ENCODE peak calls at places on chromosomes 12 and 14, in ten cellular contexts. One of them, this sample, is unnamed.

GRCh38 chr14:76131071-76131985 is 20.4 kb upstream of the GPATCH2L start:
- DNase-seq in mammary epithelial cell: no peak
- DNase-seq in foreskin melanocyte: no peak
- DNase-seq in A172: no peak
- DNase-seq in KBM-7: no peak
- DNase-seq in ovary: no peak
- DNase-seq in astrocyte of the cerebellum: no peak
- DNase-seq in dermis microvascular lymphatic vessel endothelial cell: no peak
- DNase-seq in stimulated activated CD8-positive, alpha-beta memory T cell treated with anti-CD3 and anti-CD28 coated beads, Interleukin-7, amount 100 ng/mL, for 1 hour: no peak
- DNase-seq in amygdala: no peak
- DNase-seq in this sample: no peak

GRCh38 chr12:20463920-20464524 is 95.7 kb downstream of the PDE3A start:
- DNase-seq in mammary epithelial cell: no peak
- DNase-seq in foreskin melanocyte: no peak
- DNase-seq in A172: peak
- DNase-seq in KBM-7: peak
- DNase-seq in ovary: no peak
- DNase-seq in astrocyte of the cerebellum: no peak
- DNase-seq in dermis microvascular lymphatic vessel endothelial cell: no peak
- DNase-seq in stimulated activated CD8-positive, alpha-beta memory T cell treated with anti-CD3 and anti-CD28 coated beads, Interleukin-7, amount 100 ng/mL, for 1 hour: no peak
- DNase-seq in amygdala: no peak
- DNase-seq in this sample: no peak

GRCh38 chr12:23197266-23197665 is 572.3 kb downstream of the ETNK1 start:
- DNase-seq in mammary epithelial cell: no peak
- DNase-seq in foreskin melanocyte: no peak
- DNase-seq in A172: no peak
- DNase-seq in KBM-7: no peak
- DNase-seq in ovary: no peak
- DNase-seq in astrocyte of the cerebellum: no peak
- DNase-seq in dermis microvascular lymphatic vessel endothelial cell: no peak
- DNase-seq in stimulated activated CD8-positive, alpha-beta memory T cell treated with anti-CD3 and anti-CD28 coated beads, Interleukin-7, amount 100 ng/mL, for 1 hour: no peak
- DNase-seq in amygdala: no peak
- DNase-seq in this sample: no peak

GRCh38 chr14:25009891-25010290 is 40.1 kb downstream of the STXBP6 start:
- DNase-seq in mammary epithelial cell: no peak
- DNase-seq in foreskin melanocyte: peak
- DNase-seq in A172: peak
- DNase-seq in KBM-7: no peak
- DNase-seq in ovary: no peak
- DNase-seq in astrocyte of the cerebellum: no peak
- DNase-seq in dermis microvascular lymphatic vessel endothelial cell: no peak
- DNase-seq in stimulated activated CD8-positive, alpha-beta memory T cell treated with anti-CD3 and anti-CD28 coated beads, Interleukin-7, amount 100 ng/mL, for 1 hour: no peak
- DNase-seq in amygdala: no peak
- DNase-seq in this sample: no peak

GRCh38 chr12:6821271-6821673 is 349 bp upstream of the GPR162 start:
- DNase-seq in mammary epithelial cell: no peak
- DNase-seq in foreskin melanocyte: peak
- DNase-seq in A172: peak
- DNase-seq in KBM-7: peak
- DNase-seq in ovary: no peak
- DNase-seq in astrocyte of the cerebellum: no peak
- DNase-seq in dermis microvascular lymphatic vessel endothelial cell: no peak
- DNase-seq in stimulated activated CD8-positive, alpha-beta memory T cell treated with anti-CD3 and anti-CD28 coated beads, Interleukin-7, amount 100 ng/mL, for 1 hour: no peak
- DNase-seq in amygdala: no peak
- DNase-seq in this sample: peak

GRCh38 chr12:9149372-9149771 is 33.7 kb upstream of the A2M start:
- DNase-seq in mammary epithelial cell: no peak
- DNase-seq in foreskin melanocyte: no peak
- DNase-seq in A172: no peak
- DNase-seq in KBM-7: no peak
- DNase-seq in ovary: no peak
- DNase-seq in astrocyte of the cerebellum: no peak
- DNase-seq in dermis microvascular lymphatic vessel endothelial cell: no peak
- DNase-seq in stimulated activated CD8-positive, alpha-beta memory T cell treated with anti-CD3 and anti-CD28 coated beads, Interleukin-7, amount 100 ng/mL, for 1 hour: no peak
- DNase-seq in amygdala: no peak
- DNase-seq in this sample: no peak

GRCh38 chr12:58537278-58537677 is 383.0 kb downstream of the LRIG3 start:
- DNase-seq in mammary epithelial cell: no peak
- DNase-seq in foreskin melanocyte: no peak
- DNase-seq in A172: peak
- DNase-seq in KBM-7: no peak
- DNase-seq in ovary: no peak
- DNase-seq in astrocyte of the cerebellum: no peak
- DNase-seq in dermis microvascular lymphatic vessel endothelial cell: no peak
- DNase-seq in stimulated activated CD8-positive, alpha-beta memory T cell treated with anti-CD3 and anti-CD28 coated beads, Interleukin-7, amount 100 ng/mL, for 1 hour: no peak
- DNase-seq in amygdala: no peak
- DNase-seq in this sample: no peak

GRCh38 chr12:116980083-116980482 is 69.3 kb downstream of the FBXW8 start:
- DNase-seq in mammary epithelial cell: no peak
- DNase-seq in foreskin melanocyte: no peak
- DNase-seq in A172: no peak
- DNase-seq in KBM-7: peak
- DNase-seq in ovary: no peak
- DNase-seq in astrocyte of the cerebellum: no peak
- DNase-seq in dermis microvascular lymphatic vessel endothelial cell: no peak
- DNase-seq in stimulated activated CD8-positive, alpha-beta memory T cell treated with anti-CD3 and anti-CD28 coated beads, Interleukin-7, amount 100 ng/mL, for 1 hour: no peak
- DNase-seq in amygdala: no peak
- DNase-seq in this sample: no peak

GRCh38 chr12:102888511-102888910 is 28.5 kb downstream of the PAH start:
- DNase-seq in mammary epithelial cell: no peak
- DNase-seq in foreskin melanocyte: no peak
- DNase-seq in A172: no peak
- DNase-seq in KBM-7: no peak
- DNase-seq in ovary: no peak
- DNase-seq in astrocyte of the cerebellum: no peak
- DNase-seq in dermis microvascular lymphatic vessel endothelial cell: no peak
- DNase-seq in stimulated activated CD8-positive, alpha-beta memory T cell treated with anti-CD3 and anti-CD28 coated beads, Interleukin-7, amount 100 ng/mL, for 1 hour: no peak
- DNase-seq in amygdala: no peak
- DNase-seq in this sample: no peak

GRCh38 chr14:51157012-51157411 is 62.1 kb upstream of the TRIM9 start:
- DNase-seq in mammary epithelial cell: peak
- DNase-seq in foreskin melanocyte: peak
- DNase-seq in A172: no peak
- DNase-seq in KBM-7: peak
- DNase-seq in ovary: no peak
- DNase-seq in astrocyte of the cerebellum: no peak
- DNase-seq in dermis microvascular lymphatic vessel endothelial cell: peak
- DNase-seq in stimulated activated CD8-positive, alpha-beta memory T cell treated with anti-CD3 and anti-CD28 coated beads, Interleukin-7, amount 100 ng/mL, for 1 hour: no peak
- DNase-seq in amygdala: no peak
- DNase-seq in this sample: no peak

GRCh38 chr12:76277480-76277879 is 70.7 kb downstream of the BBS10 start:
- DNase-seq in mammary epithelial cell: peak
- DNase-seq in foreskin melanocyte: peak
- DNase-seq in A172: peak
- DNase-seq in KBM-7: no peak
- DNase-seq in ovary: no peak
- DNase-seq in astrocyte of the cerebellum: peak
- DNase-seq in dermis microvascular lymphatic vessel endothelial cell: no peak
- DNase-seq in stimulated activated CD8-positive, alpha-beta memory T cell treated with anti-CD3 and anti-CD28 coated beads, Interleukin-7, amount 100 ng/mL, for 1 hour: no peak
- DNase-seq in amygdala: no peak
- DNase-seq in this sample: no peak

GRCh38 chr14:67738740-67739504 is 37.2 kb downstream of the RDH12 start:
- DNase-seq in mammary epithelial cell: peak
- DNase-seq in foreskin melanocyte: peak
- DNase-seq in A172: peak
- DNase-seq in KBM-7: peak
- DNase-seq in ovary: no peak
- DNase-seq in astrocyte of the cerebellum: peak
- DNase-seq in dermis microvascular lymphatic vessel endothelial cell: no peak
- DNase-seq in stimulated activated CD8-positive, alpha-beta memory T cell treated with anti-CD3 and anti-CD28 coated beads, Interleukin-7, amount 100 ng/mL, for 1 hour: no peak
- DNase-seq in amygdala: no peak
- DNase-seq in this sample: peak

GRCh38 chr14:78758333-78758732 is 588.2 kb downstream of the NRXN3 start:
- DNase-seq in mammary epithelial cell: peak
- DNase-seq in foreskin melanocyte: peak
- DNase-seq in A172: peak
- DNase-seq in KBM-7: peak
- DNase-seq in ovary: no peak
- DNase-seq in astrocyte of the cerebellum: peak
- DNase-seq in dermis microvascular lymphatic vessel endothelial cell: no peak
- DNase-seq in stimulated activated CD8-positive, alpha-beta memory T cell treated with anti-CD3 and anti-CD28 coated beads, Interleukin-7, amount 100 ng/mL, for 1 hour: no peak
- DNase-seq in amygdala: no peak
- DNase-seq in this sample: no peak

GRCh38 chr14:32702571-32702970 is 236.1 kb upstream of the NPAS3 start:
- DNase-seq in mammary epithelial cell: peak
- DNase-seq in foreskin melanocyte: peak
- DNase-seq in A172: no peak
- DNase-seq in KBM-7: no peak
- DNase-seq in ovary: peak
- DNase-seq in astrocyte of the cerebellum: no peak
- DNase-seq in dermis microvascular lymphatic vessel endothelial cell: peak
- DNase-seq in stimulated activated CD8-positive, alpha-beta memory T cell treated with anti-CD3 and anti-CD28 coated beads, Interleukin-7, amount 100 ng/mL, for 1 hour: no peak
- DNase-seq in amygdala: no peak
- DNase-seq in this sample: peak

GRCh38 chr14:97634786-97635185 is 837.6 kb downstream of the VRK1 start:
- DNase-seq in mammary epithelial cell: no peak
- DNase-seq in foreskin melanocyte: no peak
- DNase-seq in A172: no peak
- DNase-seq in KBM-7: no peak
- DNase-seq in ovary: no peak
- DNase-seq in astrocyte of the cerebellum: no peak
- DNase-seq in dermis microvascular lymphatic vessel endothelial cell: no peak
- DNase-seq in stimulated activated CD8-positive, alpha-beta memory T cell treated with anti-CD3 and anti-CD28 coated beads, Interleukin-7, amount 100 ng/mL, for 1 hour: no peak
- DNase-seq in amygdala: no peak
- DNase-seq in this sample: no peak

GRCh38 chr12:104565606-104566243 is 109.0 kb downstream of the CHST11 start:
- DNase-seq in mammary epithelial cell: no peak
- DNase-seq in foreskin melanocyte: no peak
- DNase-seq in A172: no peak
- DNase-seq in KBM-7: peak
- DNase-seq in ovary: no peak
- DNase-seq in astrocyte of the cerebellum: no peak
- DNase-seq in dermis microvascular lymphatic vessel endothelial cell: no peak
- DNase-seq in stimulated activated CD8-positive, alpha-beta memory T cell treated with anti-CD3 and anti-CD28 coated beads, Interleukin-7, amount 100 ng/mL, for 1 hour: no peak
- DNase-seq in amygdala: peak
- DNase-seq in this sample: no peak

GRCh38 chr14:55951366-55952206 is 166.6 kb upstream of the PELI2 start:
- DNase-seq in mammary epithelial cell: no peak
- DNase-seq in foreskin melanocyte: no peak
- DNase-seq in A172: no peak
- DNase-seq in KBM-7: no peak
- DNase-seq in ovary: no peak
- DNase-seq in astrocyte of the cerebellum: no peak
- DNase-seq in dermis microvascular lymphatic vessel endothelial cell: no peak
- DNase-seq in stimulated activated CD8-positive, alpha-beta memory T cell treated with anti-CD3 and anti-CD28 coated beads, Interleukin-7, amount 100 ng/mL, for 1 hour: no peak
- DNase-seq in amygdala: no peak
- DNase-seq in this sample: no peak

GRCh38 chr12:127257366-127257935 is 1009.5 kb upstream of the TMEM132C start:
- DNase-seq in mammary epithelial cell: peak
- DNase-seq in foreskin melanocyte: no peak
- DNase-seq in A172: peak
- DNase-seq in KBM-7: no peak
- DNase-seq in ovary: no peak
- DNase-seq in astrocyte of the cerebellum: no peak
- DNase-seq in dermis microvascular lymphatic vessel endothelial cell: no peak
- DNase-seq in stimulated activated CD8-positive, alpha-beta memory T cell treated with anti-CD3 and anti-CD28 coated beads, Interleukin-7, amount 100 ng/mL, for 1 hour: no peak
- DNase-seq in amygdala: no peak
- DNase-seq in this sample: no peak

GRCh38 chr14:24289649-24290283 is 9.8 kb downstream of the DHRS1 start:
- DNase-seq in mammary epithelial cell: no peak
- DNase-seq in foreskin melanocyte: no peak
- DNase-seq in A172: no peak
- DNase-seq in KBM-7: no peak
- DNase-seq in ovary: no peak
- DNase-seq in astrocyte of the cerebellum: no peak
- DNase-seq in dermis microvascular lymphatic vessel endothelial cell: no peak
- DNase-seq in stimulated activated CD8-positive, alpha-beta memory T cell treated with anti-CD3 and anti-CD28 coated beads, Interleukin-7, amount 100 ng/mL, for 1 hour: no peak
- DNase-seq in amygdala: no peak
- DNase-seq in this sample: no peak